ENCODE peak calls at places on chromosomes 13 and 19, in six cellular contexts. One of them, this sample, is unnamed.

GRCh38 chr19:17794731-17795494 is at the start of gene B3GNT3:
- DNase-seq in CD4-positive, CD25-positive, alpha-beta regulatory T cell: no peak
- DNase-seq in KG1: no peak
- DNase-seq in stimulated activated effector memory CD8-positive, alpha-beta T cell treated with anti-CD3 and anti-CD28 coated beads, Interleukin-12 subunit alpha, Interleukin-12 subunit beta, amount 100 ng/mL, for 72 hours: no peak
- DNase-seq in heart right ventricle: no peak
- DNase-seq in stimulated activated naive CD4-positive, alpha-beta T cell: peak; percentile 36
- DNase-seq in this sample: no peak

GRCh38 chr19:36547001-36547732 is 19.1 kb upstream of the ZNF260 start:
- DNase-seq in CD4-positive, CD25-positive, alpha-beta regulatory T cell: peak; percentile 10
- DNase-seq in KG1: no peak
- DNase-seq in stimulated activated effector memory CD8-positive, alpha-beta T cell treated with anti-CD3 and anti-CD28 coated beads, Interleukin-12 subunit alpha, Interleukin-12 subunit beta, amount 100 ng/mL, for 72 hours: no peak
- DNase-seq in heart right ventricle: no peak
- DNase-seq in stimulated activated naive CD4-positive, alpha-beta T cell: no peak
- DNase-seq in this sample: no peak

GRCh38 chr13:40916207-40916998 is 102.7 kb downstream of the ELF1 start:
- DNase-seq in CD4-positive, CD25-positive, alpha-beta regulatory T cell: no peak
- DNase-seq in KG1: no peak
- DNase-seq in stimulated activated effector memory CD8-positive, alpha-beta T cell treated with anti-CD3 and anti-CD28 coated beads, Interleukin-12 subunit alpha, Interleukin-12 subunit beta, amount 100 ng/mL, for 72 hours: no peak
- DNase-seq in heart right ventricle: no peak
- DNase-seq in stimulated activated naive CD4-positive, alpha-beta T cell: no peak
- DNase-seq in this sample: no peak

GRCh38 chr13:87498681-87499080 is 172.5 kb upstream of the SLITRK5 start:
- DNase-seq in CD4-positive, CD25-positive, alpha-beta regulatory T cell: no peak
- DNase-seq in KG1: no peak
- DNase-seq in stimulated activated effector memory CD8-positive, alpha-beta T cell treated with anti-CD3 and anti-CD28 coated beads, Interleukin-12 subunit alpha, Interleukin-12 subunit beta, amount 100 ng/mL, for 72 hours: no peak
- DNase-seq in heart right ventricle: no peak
- DNase-seq in stimulated activated naive CD4-positive, alpha-beta T cell: no peak
- DNase-seq in this sample: peak; percentile 13

GRCh38 chr19:55353803-55354697 is 469 bp downstream of the COX6B2 start:
- DNase-seq in CD4-positive, CD25-positive, alpha-beta regulatory T cell: peak; percentile 64
- DNase-seq in KG1: no peak
- DNase-seq in stimulated activated effector memory CD8-positive, alpha-beta T cell treated with anti-CD3 and anti-CD28 coated beads, Interleukin-12 subunit alpha, Interleukin-12 subunit beta, amount 100 ng/mL, for 72 hours: peak; percentile 63
- DNase-seq in heart right ventricle: no peak
- DNase-seq in stimulated activated naive CD4-positive, alpha-beta T cell: peak; percentile 65
- DNase-seq in this sample: no peak

GRCh38 chr19:18294467-18294864 is 13.0 kb upstream of the JUND start:
- DNase-seq in CD4-positive, CD25-positive, alpha-beta regulatory T cell: peak; percentile 90
- DNase-seq in KG1: no peak
- DNase-seq in stimulated activated effector memory CD8-positive, alpha-beta T cell treated with anti-CD3 and anti-CD28 coated beads, Interleukin-12 subunit alpha, Interleukin-12 subunit beta, amount 100 ng/mL, for 72 hours: peak; percentile 77
- DNase-seq in heart right ventricle: no peak
- DNase-seq in stimulated activated naive CD4-positive, alpha-beta T cell: peak; percentile 72
- DNase-seq in this sample: no peak

GRCh38 chr19:11296264-11296663 is 304 bp downstream of the TSPAN16 start:
- DNase-seq in CD4-positive, CD25-positive, alpha-beta regulatory T cell: no peak
- DNase-seq in KG1: no peak
- DNase-seq in stimulated activated effector memory CD8-positive, alpha-beta T cell treated with anti-CD3 and anti-CD28 coated beads, Interleukin-12 subunit alpha, Interleukin-12 subunit beta, amount 100 ng/mL, for 72 hours: no peak
- DNase-seq in heart right ventricle: peak; percentile 30
- DNase-seq in stimulated activated naive CD4-positive, alpha-beta T cell: no peak
- DNase-seq in this sample: peak; percentile 40

GRCh38 chr13:20360041-20360491 is 127.9 kb upstream of the GJB6 start:
- DNase-seq in CD4-positive, CD25-positive, alpha-beta regulatory T cell: no peak
- DNase-seq in KG1: no peak
- DNase-seq in stimulated activated effector memory CD8-positive, alpha-beta T cell treated with anti-CD3 and anti-CD28 coated beads, Interleukin-12 subunit alpha, Interleukin-12 subunit beta, amount 100 ng/mL, for 72 hours: no peak
- DNase-seq in heart right ventricle: no peak
- DNase-seq in stimulated activated naive CD4-positive, alpha-beta T cell: no peak
- DNase-seq in this sample: no peak

GRCh38 chr13:110726726-110727125 is 13.2 kb downstream of the ING1 start:
- DNase-seq in CD4-positive, CD25-positive, alpha-beta regulatory T cell: peak; percentile 76
- DNase-seq in KG1: no peak
- DNase-seq in stimulated activated effector memory CD8-positive, alpha-beta T cell treated with anti-CD3 and anti-CD28 coated beads, Interleukin-12 subunit alpha, Interleukin-12 subunit beta, amount 100 ng/mL, for 72 hours: peak; percentile 48
- DNase-seq in heart right ventricle: no peak
- DNase-seq in stimulated activated naive CD4-positive, alpha-beta T cell: no peak
- DNase-seq in this sample: no peak

GRCh38 chr13:45690636-45691035 is 11.5 kb upstream of the CBY2 start:
- DNase-seq in CD4-positive, CD25-positive, alpha-beta regulatory T cell: no peak
- DNase-seq in KG1: no peak
- DNase-seq in stimulated activated effector memory CD8-positive, alpha-beta T cell treated with anti-CD3 and anti-CD28 coated beads, Interleukin-12 subunit alpha, Interleukin-12 subunit beta, amount 100 ng/mL, for 72 hours: no peak
- DNase-seq in heart right ventricle: no peak
- DNase-seq in stimulated activated naive CD4-positive, alpha-beta T cell: no peak
- DNase-seq in this sample: no peak

GRCh38 chr13:27976362-27977177 is 7.5 kb upstream of the CDX2 start:
- DNase-seq in CD4-positive, CD25-positive, alpha-beta regulatory T cell: no peak
- DNase-seq in KG1: no peak
- DNase-seq in stimulated activated effector memory CD8-positive, alpha-beta T cell treated with anti-CD3 and anti-CD28 coated beads, Interleukin-12 subunit alpha, Interleukin-12 subunit beta, amount 100 ng/mL, for 72 hours: no peak
- DNase-seq in heart right ventricle: no peak
- DNase-seq in stimulated activated naive CD4-positive, alpha-beta T cell: no peak
- DNase-seq in this sample: no peak

GRCh38 chr13:48629282-48629681 is 24.4 kb upstream of the CYSLTR2 start:
- DNase-seq in CD4-positive, CD25-positive, alpha-beta regulatory T cell: no peak
- DNase-seq in KG1: no peak
- DNase-seq in stimulated activated effector memory CD8-positive, alpha-beta T cell treated with anti-CD3 and anti-CD28 coated beads, Interleukin-12 subunit alpha, Interleukin-12 subunit beta, amount 100 ng/mL, for 72 hours: no peak
- DNase-seq in heart right ventricle: no peak
- DNase-seq in stimulated activated naive CD4-positive, alpha-beta T cell: no peak
- DNase-seq in this sample: no peak

GRCh38 chr19:29529646-29530548 is 4.1 kb downstream of the VSTM2B start:
- DNase-seq in CD4-positive, CD25-positive, alpha-beta regulatory T cell: no peak
- DNase-seq in KG1: no peak
- DNase-seq in stimulated activated effector memory CD8-positive, alpha-beta T cell treated with anti-CD3 and anti-CD28 coated beads, Interleukin-12 subunit alpha, Interleukin-12 subunit beta, amount 100 ng/mL, for 72 hours: no peak
- DNase-seq in heart right ventricle: no peak
- DNase-seq in stimulated activated naive CD4-positive, alpha-beta T cell: no peak
- DNase-seq in this sample: no peak

GRCh38 chr13:91661692-91662490 is 263.5 kb downstream of the GPC5 start:
- DNase-seq in CD4-positive, CD25-positive, alpha-beta regulatory T cell: no peak
- DNase-seq in KG1: no peak
- DNase-seq in stimulated activated effector memory CD8-positive, alpha-beta T cell treated with anti-CD3 and anti-CD28 coated beads, Interleukin-12 subunit alpha, Interleukin-12 subunit beta, amount 100 ng/mL, for 72 hours: no peak
- DNase-seq in heart right ventricle: no peak
- DNase-seq in stimulated activated naive CD4-positive, alpha-beta T cell: no peak
- DNase-seq in this sample: no peak